ENCODE peak calls at places on chromosomes 13 and 19, in nine cellular contexts. One of them, this sample, is unnamed.

GRCh38 chr13:36148436-36148835 is 17.3 kb upstream of the DCLK1 start:
- DNase-seq in AG09319: no peak
- DNase-seq in A549: no peak
- DNase-seq in lung: no peak
- DNase-seq in uterus: no peak
- DNase-seq in T follicular helper cell: no peak
- DNase-seq in COR-L47: no peak
- DNase-seq in NCI-H774: no peak
- DNase-seq in stimulated activated CD8-positive, alpha-beta memory T cell treated with anti-CD3 and anti-CD28 coated beads, Interleukin-4, amount 100 ng/mL, for 48 hours: no peak
- DNase-seq in this sample: peak; percentile 46

GRCh38 chr19:47613165-47614146 is 4.5 kb downstream of the BICRA start:
- DNase-seq in AG09319: peak; percentile 48
- DNase-seq in A549: no peak
- DNase-seq in lung: no peak
- DNase-seq in uterus: no peak
- DNase-seq in T follicular helper cell: no peak
- DNase-seq in COR-L47: no peak
- DNase-seq in NCI-H774: no peak
- DNase-seq in stimulated activated CD8-positive, alpha-beta memory T cell treated with anti-CD3 and anti-CD28 coated beads, Interleukin-4, amount 100 ng/mL, for 48 hours: no peak
- DNase-seq in this sample: no peak

GRCh38 chr19:3031607-3031867 is 2.5 kb upstream of the TLE2 start:
- DNase-seq in AG09319: no peak
- DNase-seq in A549: no peak
- DNase-seq in lung: no peak
- DNase-seq in uterus: no peak
- DNase-seq in T follicular helper cell: no peak
- DNase-seq in COR-L47: no peak
- DNase-seq in NCI-H774: no peak
- DNase-seq in stimulated activated CD8-positive, alpha-beta memory T cell treated with anti-CD3 and anti-CD28 coated beads, Interleukin-4, amount 100 ng/mL, for 48 hours: no peak
- DNase-seq in this sample: no peak

GRCh38 chr13:70203661-70204229 is 95.5 kb upstream of the KLHL1 start:
- DNase-seq in AG09319: no peak
- DNase-seq in A549: peak; percentile 12
- DNase-seq in lung: no peak
- DNase-seq in uterus: no peak
- DNase-seq in T follicular helper cell: no peak
- DNase-seq in COR-L47: peak; percentile 5
- DNase-seq in NCI-H774: no peak
- DNase-seq in stimulated activated CD8-positive, alpha-beta memory T cell treated with anti-CD3 and anti-CD28 coated beads, Interleukin-4, amount 100 ng/mL, for 48 hours: no peak
- DNase-seq in this sample: peak; percentile 93

GRCh38 chr19:34274284-34274826 is 20.0 kb downstream of the GARRE1 start:
- DNase-seq in AG09319: no peak
- DNase-seq in A549: no peak
- DNase-seq in lung: no peak
- DNase-seq in uterus: no peak
- DNase-seq in T follicular helper cell: no peak
- DNase-seq in COR-L47: no peak
- DNase-seq in NCI-H774: no peak
- DNase-seq in stimulated activated CD8-positive, alpha-beta memory T cell treated with anti-CD3 and anti-CD28 coated beads, Interleukin-4, amount 100 ng/mL, for 48 hours: no peak
- DNase-seq in this sample: no peak

GRCh38 chr13:107581009-107581408 is 634.3 kb downstream of the LIG4 start:
- DNase-seq in AG09319: no peak
- DNase-seq in A549: no peak
- DNase-seq in lung: no peak
- DNase-seq in uterus: no peak
- DNase-seq in T follicular helper cell: no peak
- DNase-seq in COR-L47: peak; percentile 90
- DNase-seq in NCI-H774: no peak
- DNase-seq in stimulated activated CD8-positive, alpha-beta memory T cell treated with anti-CD3 and anti-CD28 coated beads, Interleukin-4, amount 100 ng/mL, for 48 hours: no peak
- DNase-seq in this sample: no peak

GRCh38 chr13:40094056-40094455 is 438.6 kb downstream of the COG6 start:
- DNase-seq in AG09319: no peak
- DNase-seq in A549: no peak
- DNase-seq in lung: no peak
- DNase-seq in uterus: no peak
- DNase-seq in T follicular helper cell: no peak
- DNase-seq in COR-L47: no peak
- DNase-seq in NCI-H774: no peak
- DNase-seq in stimulated activated CD8-positive, alpha-beta memory T cell treated with anti-CD3 and anti-CD28 coated beads, Interleukin-4, amount 100 ng/mL, for 48 hours: no peak
- DNase-seq in this sample: no peak

GRCh38 chr19:39754544-39754943 is 16.7 kb upstream of the CLC start:
- DNase-seq in AG09319: no peak
- DNase-seq in A549: no peak
- DNase-seq in lung: no peak
- DNase-seq in uterus: no peak
- DNase-seq in T follicular helper cell: no peak
- DNase-seq in COR-L47: no peak
- DNase-seq in NCI-H774: no peak
- DNase-seq in stimulated activated CD8-positive, alpha-beta memory T cell treated with anti-CD3 and anti-CD28 coated beads, Interleukin-4, amount 100 ng/mL, for 48 hours: no peak
- DNase-seq in this sample: no peak

This sample was measured in DMS53.